ENCODE peak calls at places on chromosomes 11 and 22, in five cellular contexts. H is DMS153; E is cardiac fibroblast; V is CD8-positive, alpha-beta memory T cell; W is endothelial cell of umbilical vein. Q is an unnamed sample.

GRCh38 chr11:63929616-63930015 is 9.2 kb upstream of the NAA40 start:
- DNase-seq in W (no peak), E (no peak), H (no peak), V (no peak), Q (no peak)

GRCh38 chr22:23815781-23816551 is 22.8 kb downstream of the DERL3 start:
- DNase-seq in E (no peak), W (no peak), H (no peak), V (no peak), Q (no peak)

GRCh38 chr11:119056397-119056999 is 507 bp downstream of the HYOU1 start:
- DNase-seq in H (no peak), V (peak), W (no peak), E (peak), Q (peak)

GRCh38 chr11:119990306-119991021 is 147.4 kb downstream of the TRIM29 start:
- DNase-seq in H (no peak), W (no peak), V (no peak), E (peak), Q (peak)

GRCh38 chr22:43852605-43853327 is 9.5 kb downstream of the SULT4A1 start:
- DNase-seq in W (no peak), V (no peak), E (no peak), H (no peak), Q (no peak)

GRCh38 chr11:130514851-130515250 is 66.4 kb downstream of the ADAMTS15 start:
- DNase-seq in V (no peak), E (no peak), W (no peak), H (no peak), Q (no peak)

GRCh38 chr22:42794551-42795510 is 62.2 kb downstream of the ARFGAP3 start:
- DNase-seq in V (no peak), E (no peak), H (no peak), W (no peak), Q (no peak)

GRCh38 chr11:111582163-111582562 is 20.1 kb upstream of the SIK2 start:
- DNase-seq in E (no peak), V (no peak), H (no peak), W (peak), Q (no peak)

GRCh38 chr11:72413914-72414628 is 20.3 kb downstream of the CLPB start:
- DNase-seq in V (peak), W (peak), E (peak), H (peak), Q (peak)

GRCh38 chr11:94175545-94175944 is 46.9 kb downstream of the PANX1 start:
- DNase-seq in E (peak), H (no peak), V (no peak), W (no peak), Q (no peak)

GRCh38 chr11:59551651-59552521 is 40.5 kb downstream of the OR4D9 start:
- DNase-seq in V (no peak), H (no peak), W (peak), E (peak), Q (no peak)

GRCh38 chr22:40401532-40401931 is 31.1 kb downstream of the SGSM3 start:
- DNase-seq in W (no peak), V (peak), E (no peak), H (no peak), Q (no peak)

Q was measured in NCI-H1092 treated with DMSO at 0.1 percent for 48 hours.